ENCODE peak calls at places on chromosomes 12 and 14, in four cellular contexts. V, L, P and E are unnamed samples.

GRCh38 chr14:103006991-103007520 is 50.3 kb downstream of the CDC42BPB start:
- DNase-seq in V (no peak), L (no peak), P (no peak), E (no peak)

GRCh38 chr12:1885082-1885596 is 33.3 kb downstream of the CACNA2D4 start:
- DNase-seq in V (no peak), L (no peak), P (no peak), E (no peak)

GRCh38 chr12:85237320-85237719 is 42.7 kb upstream of the ALX1 start:
- DNase-seq in V (no peak), L (no peak), P (no peak), E (no peak)

GRCh38 chr12:132130690-132131089 is 13.4 kb downstream of the DDX51 start:
- DNase-seq in V (no peak), L (no peak), P (peak; percentile 32), E (no peak)

GRCh38 chr12:47236109-47236714 is 156.5 kb upstream of the AMIGO2 start:
- DNase-seq in V (peak; percentile 36), L (no peak), P (no peak), E (no peak)

GRCh38 chr14:59117754-59118153 is 70.7 kb upstream of the DAAM1 start:
- DNase-seq in V (no peak), L (no peak), P (no peak), E (no peak)

GRCh38 chr14:92549096-92549852 is 35.7 kb downstream of the RIN3 start:
- DNase-seq in V (peak; percentile 77), L (no peak), P (no peak), E (no peak)

GRCh38 chr12:107917912-107918800 is 143.7 kb downstream of the ASCL4 start:
- DNase-seq in V (no peak), L (no peak), P (no peak), E (no peak)

GRCh38 chr14:40122978-40123648 is 690.9 kb upstream of the FBXO33 start:
- DNase-seq in V (no peak), L (no peak), P (no peak), E (no peak)

GRCh38 chr12:85277900-85278597 is 2.0 kb upstream of the ALX1 start:
- DNase-seq in V (no peak), L (no peak), P (no peak), E (no peak)

GRCh38 chr12:43216490-43216889 is 335.5 kb downstream of the ADAMTS20 start:
- DNase-seq in V (no peak), L (no peak), P (no peak), E (no peak)

GRCh38 chr14:33120341-33120740 is 181.7 kb downstream of the NPAS3 start:
- DNase-seq in V (no peak), L (no peak), P (no peak), E (no peak)

GRCh38 chr12:64461634-64462414 is 9.9 kb downstream of the TBK1 start:
- DNase-seq in V (peak; percentile 34), L (no peak), P (no peak), E (no peak)

GRCh38 chr14:93683241-93683640 is 105.0 kb downstream of the PRIMA1 start:
- DNase-seq in V (no peak), L (no peak), P (no peak), E (no peak)

GRCh38 chr14:69957986-69958385 is 78.8 kb downstream of the SMOC1 start:
- DNase-seq in V (no peak), L (no peak), P (no peak), E (no peak)

GRCh38 chr12:42611571-42612257 is 22.2 kb upstream of the PRICKLE1 start:
- DNase-seq in V (no peak), L (no peak), P (no peak), E (no peak)

GRCh38 chr12:104667139-104667538 is 210.4 kb downstream of the CHST11 start:
- DNase-seq in V (peak; percentile 64), L (no peak), P (no peak), E (no peak)

GRCh38 chr12:118536306-118536900 is 160.0 kb downstream of the SUDS3 start:
- DNase-seq in V (no peak), L (no peak), P (no peak), E (no peak)

GRCh38 chr12:118534003-118534402 is 157.6 kb downstream of the SUDS3 start:
- DNase-seq in V (no peak), L (no peak), P (no peak), E (no peak)

GRCh38 chr12:118541945-118542344 is 165.6 kb downstream of the SUDS3 start:
- DNase-seq in V (no peak), L (no peak), P (no peak), E (no peak)

GRCh38 chr12:118541071-118541470 is 164.7 kb downstream of the SUDS3 start:
- DNase-seq in V (no peak), L (no peak), P (no peak), E (no peak)

GRCh38 chr12:118537481-118537917 is 161.1 kb downstream of the SUDS3 start:
- DNase-seq in V (no peak), L (no peak), P (no peak), E (no peak)
- TF ChIP-seq POLR2A in V (no peak), L (no peak), P (no peak), E (no peak)

GRCh38 chr12:630656-631632 is 32.3 kb downstream of the NINJ2 start:
- DNase-seq in V (peak; percentile 63), L (no peak), P (no peak), E (no peak)
- TF ChIP-seq POLR2A in V (no peak), L (no peak), P (peak; percentile 41), E (no peak)

DNA sequence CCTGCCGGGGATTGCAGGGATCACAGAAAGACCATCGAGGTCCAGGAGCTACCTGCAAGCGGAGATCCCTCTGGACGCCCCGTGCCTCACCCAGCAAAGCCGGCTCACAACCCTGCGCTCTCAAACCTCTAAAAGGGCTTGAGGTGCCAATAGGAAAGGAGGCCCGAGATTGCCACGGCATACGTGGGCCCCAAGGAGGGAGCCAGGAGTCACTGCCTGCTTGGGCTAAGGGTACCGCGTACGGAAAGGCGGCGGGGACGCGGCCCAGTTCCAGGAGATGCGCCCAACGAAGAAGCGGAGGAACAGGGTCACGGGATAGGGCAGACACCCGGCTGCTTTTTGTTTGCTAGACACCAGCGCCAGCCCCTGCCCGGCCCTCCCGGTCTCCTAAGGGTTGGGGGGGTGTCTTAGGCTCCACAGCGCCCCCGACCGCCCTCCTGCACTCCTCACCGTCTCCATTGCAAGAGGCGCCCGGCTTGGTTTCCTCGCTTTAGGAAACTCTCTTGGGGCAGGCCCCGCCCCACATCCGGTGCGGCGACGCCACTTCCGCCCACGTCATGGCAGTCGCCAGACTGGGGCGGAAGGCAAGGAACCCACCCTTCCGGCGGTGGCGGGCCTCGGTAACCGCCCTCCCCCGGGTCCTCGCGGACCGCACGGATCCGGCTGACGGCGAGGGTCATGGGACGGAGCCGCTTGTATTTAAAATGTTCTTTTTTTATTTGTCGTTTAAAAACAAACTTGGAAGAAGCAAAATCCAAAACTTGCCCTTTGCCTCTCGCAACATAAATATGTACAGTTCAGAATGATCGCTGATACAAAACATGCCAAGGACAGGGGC is at the start of gene PRKAG1:
- DNase-seq in V (peak; percentile 96), L (peak; percentile 94), P (peak; percentile 98), E (peak; percentile 96)
- TF ChIP-seq POLR2A in V (peak; percentile 91), L (peak; percentile 66), P (peak; percentile 58), E (peak; percentile 76)

GRCh38 chr12:6925543-6926279 is 2.0 kb upstream of the ATN1 start:
- DNase-seq in V (peak; percentile 79), L (no peak), P (no peak), E (no peak)
- TF ChIP-seq POLR2A in V (peak; percentile 56), L (peak; percentile 40), P (no peak), E (peak; percentile 43)